ENCODE peak calls at places on chromosomes 7 and 10, in ten cellular contexts. S, W, Y, Z, U, D, R, A, I and F are unnamed samples.

GRCh38 chr7:87144173-87144657 is 8.0 kb upstream of the DMTF1 start:
- DNase-seq in S (no peak), A (no peak), Y (no peak), R (no peak), Z (no peak), D (no peak), U (no peak), I (no peak), W (no peak), F (no peak)

GRCh38 chr10:34911661-34912205 is 96.6 kb upstream of the PARD3 start:
- DNase-seq in U (no peak), R (peak; percentile 44), W (no peak), I (no peak), S (no peak), D (no peak), Y (no peak), Z (no peak), A (no peak), F (no peak)

GRCh38 chr7:108222236-108222892 is 92.2 kb upstream of the LAMB4 start:
- DNase-seq in Z (no peak), Y (no peak), U (no peak), R (no peak), A (no peak), S (no peak), D (no peak), I (no peak), W (no peak), F (no peak)

GRCh38 chr7:86786376-86786775 is 142.7 kb downstream of the GRM3 start:
- DNase-seq in D (no peak), A (no peak), R (peak; percentile 70), Y (no peak), I (no peak), W (no peak), U (no peak), S (no peak), Z (no peak), F (no peak)

GRCh38 chr7:127850195-127850594 is 181.0 kb downstream of the LRRC4 start:
- DNase-seq in Y (no peak), S (no peak), R (no peak), U (no peak), Z (no peak), W (no peak), A (no peak), I (no peak), D (no peak), F (no peak)

GRCh38 chr7:10724449-10724848 is 249.2 kb upstream of the PHF14 start:
- DNase-seq in D (no peak), I (no peak), Y (no peak), U (no peak), R (no peak), S (no peak), Z (no peak), W (no peak), A (no peak), F (no peak)

GRCh38 chr7:124764847-124765400 is 668 bp downstream of the GPR37 start:
- DNase-seq in A (no peak), R (no peak), U (no peak), Y (no peak), D (no peak), W (peak; percentile 6), I (no peak), Z (no peak), S (no peak), F (no peak)

GRCh38 chr10:127158663-127159062 is 37.7 kb downstream of the INSYN2A start:
- DNase-seq in U (no peak), I (no peak), S (no peak), Y (no peak), A (no peak), W (no peak), Z (no peak), R (no peak), D (no peak), F (no peak)

GRCh38 chr7:44798649-44799275 is 2.3 kb downstream of the PPIA start:
- DNase-seq in D (no peak), U (no peak), S (no peak), R (no peak), A (no peak), Z (no peak), W (no peak), Y (no peak), I (no peak), F (no peak)

GRCh38 chr10:127577376-127577775 is 28.3 kb downstream of the NPS start:
- DNase-seq in Y (peak; percentile 11), A (no peak), W (peak; percentile 2), I (no peak), U (no peak), R (no peak), Z (no peak), S (peak; percentile 69), D (peak; percentile 20), F (no peak)

GRCh38 chr10:131220601-131221171 is 90.8 kb downstream of the TCERG1L start:
- DNase-seq in Y (no peak), U (no peak), A (no peak), W (no peak), R (peak; percentile 71), S (no peak), I (no peak), D (no peak), Z (no peak), F (no peak)

GRCh38 chr7:155569681-155570080 is 23.3 kb upstream of the CNPY1 start:
- DNase-seq in I (no peak), Z (no peak), A (no peak), S (no peak), U (no peak), R (peak; percentile 55), Y (no peak), D (no peak), W (no peak), F (no peak)

GRCh38 chr7:81482600-81483186 is 287.2 kb downstream of the HGF start:
- DNase-seq in Y (peak; percentile 29), Z (no peak), U (no peak), I (no peak), S (peak; percentile 34), D (peak; percentile 64), A (no peak), W (no peak), R (no peak), F (no peak)

GRCh38 chr10:119602241-119603095 is 5.7 kb upstream of the TIAL1 start:
- DNase-seq in A (no peak), Y (no peak), U (no peak), W (no peak), S (no peak), Z (no peak), D (peak; percentile 34), R (peak; percentile 56), I (no peak), F (no peak)

GRCh38 chr7:26856481-26856880 is 7.9 kb downstream of the SKAP2 start:
- DNase-seq in A (no peak), Y (no peak), U (no peak), D (peak; percentile 54), I (no peak), S (no peak), Z (no peak), W (no peak), R (no peak), F (no peak)

GRCh38 chr7:140671966-140672365 is 779 bp upstream of the ADCK2 start:
- DNase-seq in I (no peak), S (no peak), D (no peak), R (peak; percentile 76), A (no peak), W (no peak), Y (no peak), Z (no peak), U (no peak), F (no peak)

GRCh38 chr10:125063256-125063945 is 97.0 kb downstream of the CTBP2 start:
- DNase-seq in I (no peak), A (no peak), W (no peak), D (no peak), R (no peak), Y (no peak), U (no peak), S (no peak), Z (no peak), F (no peak)

GRCh38 chr10:100696477-100696901 is 48.9 kb upstream of the PAX2 start:
- DNase-seq in D (no peak), W (no peak), Y (no peak), A (no peak), R (no peak), I (no peak), S (no peak), U (no peak), Z (no peak), F (no peak)

GRCh38 chr10:110762849-110763211 is 108.9 kb upstream of the PDCD4 start:
- DNase-seq in A (no peak), Z (no peak), W (no peak), U (no peak), Y (no peak), R (no peak), I (no peak), S (no peak), D (no peak), F (no peak)

GRCh38 chr7:54559401-54559800 is 17.2 kb downstream of the VSTM2A start:
- DNase-seq in I (no peak), R (no peak), U (no peak), D (no peak), S (no peak), W (no peak), Z (no peak), Y (no peak), A (no peak), F (no peak)

GRCh38 chr10:3745582-3745981 is 39.4 kb downstream of the KLF6 start:
- DNase-seq in W (peak; percentile 34), I (no peak), S (no peak), Z (no peak), D (no peak), U (no peak), A (no peak), R (no peak), Y (no peak), F (no peak)

GRCh38 chr10:110893559-110894179 is 21.9 kb downstream of the PDCD4 start:
- DNase-seq in Z (no peak), I (no peak), Y (peak; percentile 79), S (peak; percentile 56), A (no peak), W (no peak), R (no peak), U (no peak), D (peak; percentile 72), F (no peak)

GRCh38 chr10:93541402-93542357 is 24.8 kb upstream of the FFAR4 start:
- DNase-seq in D (peak; percentile 92), A (no peak), Z (no peak), R (no peak), S (peak; percentile 26), I (no peak), U (no peak), Y (peak; percentile 11), W (no peak), F (no peak)

GRCh38 chr10:44390585-44391072 is 5.7 kb upstream of the CXCL12 start:
- DNase-seq in W (no peak), D (no peak), S (no peak), I (no peak), U (no peak), R (peak; percentile 38), Z (no peak), Y (no peak), A (no peak), F (peak; percentile 13)

GRCh38 chr10:98611432-98611831 is 164.7 kb upstream of the HPS1 start:
- DNase-seq in S (no peak), Z (no peak), I (no peak), Y (no peak), D (no peak), A (no peak), R (no peak), U (no peak), W (no peak), F (no peak)

GRCh38 chr7:93566876-93567275 is 7.6 kb downstream of the CALCR start:
- DNase-seq in D (no peak), I (no peak), Z (no peak), A (no peak), U (no peak), S (no peak), R (no peak), Y (no peak), W (no peak), F (no peak)

GRCh38 chr10:104391150-104391968 is 37.7 kb downstream of the CFAP58 start:
- DNase-seq in Z (no peak), S (no peak), U (no peak), W (no peak), R (no peak), D (peak; percentile 5), Y (no peak), I (no peak), A (no peak), F (no peak)

GRCh38 chr10:11302181-11302580 is 284.5 kb downstream of the CELF2 start:
- DNase-seq in D (no peak), Z (no peak), U (no peak), Y (no peak), S (no peak), I (no peak), A (no peak), W (no peak), R (no peak), F (no peak)